ENCODE peak calls at places on chromosomes 11 and 22, in eight cellular contexts. B, P, O, Y, G, H, X and S are unnamed samples.

GRCh38 chr11:106496677-106497076 is 419.2 kb downstream of the AASDHPPT start:
- DNase-seq in B (no peak), P (no peak), O (no peak), Y (no peak), G (no peak), H (no peak), X (no peak), S (no peak)

GRCh38 chr11:9850224-9850895 is 186.5 kb downstream of the SWAP70 start:
- DNase-seq in B (no peak), P (no peak), O (no peak), Y (peak; percentile 45), G (no peak), H (no peak), X (no peak), S (no peak)

GRCh38 chr11:68354181-68354872 is 41.9 kb downstream of the LRP5 start:
- DNase-seq in B (no peak), P (peak; percentile 59), O (peak; percentile 59), Y (peak; percentile 89), G (peak; percentile 94), H (no peak), X (no peak), S (no peak)

GRCh38 chr11:18364495-18365047 is 29.8 kb upstream of the LDHA start:
- DNase-seq in B (no peak), P (no peak), O (no peak), Y (no peak), G (no peak), H (no peak), X (no peak), S (no peak)

GRCh38 chr11:74434528-74434927 is 32.8 kb downstream of the KCNE3 start:
- DNase-seq in B (no peak), P (no peak), O (no peak), Y (peak; percentile 53), G (no peak), H (no peak), X (no peak), S (no peak)

GRCh38 chr22:38802671-38803121 is 8.8 kb upstream of the DNAL4 start:
- DNase-seq in B (no peak), P (peak; percentile 82), O (peak; percentile 62), Y (peak; percentile 87), G (peak; percentile 96), H (no peak), X (no peak), S (no peak)

GRCh38 chr11:79253280-79253679 is 187.6 kb downstream of the TENM4 start:
- DNase-seq in B (no peak), P (no peak), O (no peak), Y (no peak), G (no peak), H (peak; percentile 38), X (no peak), S (no peak)

GRCh38 chr11:114774599-114775365 is 96.5 kb downstream of the NXPE2 start:
- DNase-seq in B (no peak), P (peak; percentile 2), O (peak; percentile 81), Y (no peak), G (peak; percentile 57), H (peak; percentile 61), X (peak; percentile 82), S (no peak)

GRCh38 chr22:19066531-19067271 is 55.5 kb downstream of the DGCR2 start:
- DNase-seq in B (no peak), P (peak; percentile 24), O (no peak), Y (peak; percentile 77), G (peak; percentile 68), H (no peak), X (no peak), S (no peak)

GRCh38 chr11:65538915-65539374 is 14.1 kb downstream of the SCYL1 start:
- DNase-seq in B (no peak), P (no peak), O (peak; percentile 59), Y (no peak), G (no peak), H (no peak), X (no peak), S (no peak)

GRCh38 chr11:44654057-44654456 is 72.7 kb upstream of the TSPAN18 start:
- DNase-seq in B (no peak), P (no peak), O (no peak), Y (no peak), G (no peak), H (no peak), X (no peak), S (no peak)

GRCh38 chr11:124195419-124195734 is 12.2 kb downstream of the OR10D3 start:
- DNase-seq in B (no peak), P (no peak), O (no peak), Y (no peak), G (no peak), H (no peak), X (no peak), S (no peak)

GRCh38 chr22:36587289-36588154 is 58.6 kb upstream of the EIF3D start:
- DNase-seq in B (no peak), P (no peak), O (no peak), Y (peak; percentile 47), G (no peak), H (no peak), X (no peak), S (no peak)

GRCh38 chr11:44852952-44853351 is 97.7 kb downstream of the TP53I11 start:
- DNase-seq in B (no peak), P (no peak), O (no peak), Y (no peak), G (no peak), H (no peak), X (no peak), S (no peak)

GRCh38 chr11:75639752-75640151 is 29.1 kb downstream of the MAP6 start:
- DNase-seq in B (no peak), P (no peak), O (peak; percentile 90), Y (no peak), G (peak; percentile 68), H (peak; percentile 99), X (peak; percentile 93), S (no peak)

GRCh38 chr22:22735695-22736611 is 91.5 kb downstream of the GGTLC2 start:
- DNase-seq in B (no peak), P (no peak), O (no peak), Y (no peak), G (no peak), H (no peak), X (no peak), S (no peak)

GRCh38 chr11:15057352-15057751 is 16.0 kb upstream of the CALCB start:
- DNase-seq in B (no peak), P (no peak), O (no peak), Y (no peak), G (peak; percentile 11), H (no peak), X (no peak), S (no peak)

GRCh38 chr11:36748856-36749255 is 150.8 kb upstream of the RAG2 start:
- DNase-seq in B (no peak), P (no peak), O (no peak), Y (peak; percentile 2), G (no peak), H (no peak), X (no peak), S (no peak)

GRCh38 chr11:83259559-83259958 is 26.6 kb downstream of the CCDC90B start:
- DNase-seq in B (no peak), P (no peak), O (no peak), Y (no peak), G (no peak), H (no peak), X (no peak), S (no peak)

GRCh38 chr22:38618258-38618657 is 37.9 kb downstream of the FAM227A start:
- DNase-seq in B (no peak), P (no peak), O (no peak), Y (no peak), G (no peak), H (no peak), X (no peak), S (no peak)

GRCh38 chr11:114280696-114281095 is 15.5 kb upstream of the NNMT start:
- DNase-seq in B (no peak), P (no peak), O (peak; percentile 92), Y (peak; percentile 86), G (peak; percentile 82), H (peak; percentile 75), X (peak; percentile 88), S (no peak)

GRCh38 chr22:48431536-48432315 is 1395.9 kb downstream of the BRD1 start:
- DNase-seq in B (no peak), P (no peak), O (peak; percentile 61), Y (no peak), G (no peak), H (no peak), X (no peak), S (no peak)

GRCh38 chr11:60987577-60988277 is 16.2 kb downstream of the CD6 start:
- DNase-seq in B (peak; percentile 47), P (no peak), O (no peak), Y (no peak), G (no peak), H (no peak), X (no peak), S (no peak)

GRCh38 chr22:46617250-46618103 is 2.7 kb upstream of the GRAMD4 start:
- DNase-seq in B (no peak), P (no peak), O (no peak), Y (no peak), G (peak; percentile 76), H (no peak), X (no peak), S (no peak)

GRCh38 chr11:130061017-130061416 is 8.7 kb upstream of the APLP2 start:
- DNase-seq in B (no peak), P (no peak), O (no peak), Y (no peak), G (no peak), H (no peak), X (no peak), S (no peak)

GRCh38 chr11:702731-703461 is 3.1 kb upstream of the EPS8L2 start:
- DNase-seq in B (no peak), P (no peak), O (no peak), Y (no peak), G (peak; percentile 70), H (no peak), X (no peak), S (no peak)

GRCh38 chr22:32558681-32559355 is 84.2 kb downstream of the FBXO7 start:
- DNase-seq in B (no peak), P (no peak), O (no peak), Y (no peak), G (peak; percentile 95), H (no peak), X (no peak), S (no peak)

GRCh38 chr11:44464741-44465140 is 100.7 kb upstream of the CD82 start:
- DNase-seq in B (no peak), P (no peak), O (peak; percentile 69), Y (no peak), G (no peak), H (peak; percentile 18), X (no peak), S (no peak)